ENCODE peak calls at places on chromosome 5, in eight cellular contexts. I is breast epithelium; Q is nephron progenitor cell; K is astrocyte of the spinal cord; A is fibroblast of the aortic adventitia; L is CD4-positive, alpha-beta T cell; O is epithelial cell of proximal tubule; V is GM20000. E is an unnamed sample.

GRCh38 chr5:29296548-29296947 is 1896.9 kb upstream of the CDH6 start:
- DNase-seq in I (no peak), Q (no peak), K (no peak), A (no peak), L (no peak), O (no peak), V (no peak), E (no peak)

GRCh38 chr5:39206630-39207319 is 12.6 kb downstream of the FYB1 start:
- DNase-seq in I (no peak), Q (no peak), K (no peak), A (no peak), L (no peak), O (no peak), V (no peak), E (no peak)

GRCh38 chr5:116454417-116454927 is 120.2 kb downstream of the SEMA6A start:
- DNase-seq in I (no peak), Q (no peak), K (peak), A (peak), L (no peak), O (no peak), V (peak), E (no peak)

GRCh38 chr5:131647078-131647769 is 12.2 kb upstream of the RAPGEF6 start:
- DNase-seq in I (no peak), Q (no peak), K (no peak), A (no peak), L (no peak), O (no peak), V (peak), E (no peak)

GRCh38 chr5:134003957-134004625 is 684 bp downstream of the VDAC1 start:
- DNase-seq in I (peak), Q (peak), K (peak), A (peak), L (peak), O (no peak), V (peak), E (peak)

GRCh38 chr5:120096413-120096812 is 367.7 kb upstream of the PRR16 start:
- DNase-seq in I (no peak), Q (no peak), K (peak), A (peak), L (no peak), O (peak), V (no peak), E (no peak)

GRCh38 chr5:6439588-6440550 is 8.8 kb upstream of the UBE2QL1 start:
- DNase-seq in I (no peak), Q (no peak), K (no peak), A (no peak), L (no peak), O (no peak), V (no peak), E (no peak)

GRCh38 chr5:73678322-73678740 is 52.3 kb downstream of the ARHGEF28 start:
- DNase-seq in I (no peak), Q (no peak), K (no peak), A (no peak), L (no peak), O (no peak), V (no peak), E (no peak)

GRCh38 chr5:153991168-153991567 is 47.5 kb downstream of the FAM114A2 start:
- DNase-seq in I (no peak), Q (no peak), K (no peak), A (no peak), L (no peak), O (no peak), V (no peak), E (no peak)

GRCh38 chr5:91474201-91474600 is 91.1 kb upstream of the ARRDC3 start:
- DNase-seq in I (no peak), Q (no peak), K (peak), A (no peak), L (no peak), O (no peak), V (no peak), E (no peak)

GRCh38 chr5:16842916-16843315 is 93.2 kb downstream of the MYO10 start:
- DNase-seq in I (no peak), Q (no peak), K (no peak), A (peak), L (no peak), O (no peak), V (no peak), E (no peak)

GRCh38 chr5:9447691-9448090 is 98.2 kb downstream of the SEMA5A start:
- DNase-seq in I (no peak), Q (no peak), K (no peak), A (no peak), L (no peak), O (no peak), V (no peak), E (no peak)

GRCh38 chr5:40733439-40733838 is 22.3 kb downstream of the TTC33 start:
- DNase-seq in I (no peak), Q (no peak), K (no peak), A (no peak), L (no peak), O (no peak), V (no peak), E (no peak)

GRCh38 chr5:65364907-65365306 is 116.8 kb downstream of the ADAMTS6 start:
- DNase-seq in I (no peak), Q (no peak), K (no peak), A (peak), L (no peak), O (no peak), V (no peak), E (no peak)

GRCh38 chr5:32027717-32028321 is 146.3 kb downstream of the GOLPH3 start:
- DNase-seq in I (peak), Q (no peak), K (peak), A (peak), L (no peak), O (peak), V (no peak), E (no peak)
- TF ChIP-seq CTCF in I (no peak), Q (no peak), K (no peak), A (no peak), L (no peak), O (no peak), V (no peak), E (no peak)

GRCh38 chr5:55191165-55191564 is 18.2 kb upstream of the CDC20B start:
- DNase-seq in I (no peak), Q (no peak), K (no peak), A (no peak), L (no peak), O (no peak), V (no peak), E (no peak)

GRCh38 chr5:55188656-55189380 is 15.8 kb upstream of the CDC20B start:
- DNase-seq in I (no peak), Q (no peak), K (no peak), A (no peak), L (no peak), O (no peak), V (no peak), E (no peak)

GRCh38 chr5:55187370-55187769 is 14.4 kb upstream of the CDC20B start:
- DNase-seq in I (no peak), Q (no peak), K (no peak), A (no peak), L (no peak), O (no peak), V (no peak), E (no peak)
- TF ChIP-seq CTCF in I (no peak), Q (no peak), K (peak), A (peak), L (no peak), O (peak), V (no peak), E (no peak)

GRCh38 chr5:51468196-51468595 is 84.9 kb downstream of the ISL1 start:
- DNase-seq in I (no peak), Q (no peak), K (no peak), A (peak), L (no peak), O (no peak), V (no peak), E (no peak)
- TF ChIP-seq CTCF in I (no peak), Q (no peak), K (no peak), A (no peak), L (no peak), O (peak), V (no peak), E (no peak)

GRCh38 chr5:113201715-113202114 is 225.1 kb downstream of the DCP2 start:
- DNase-seq in I (no peak), Q (no peak), K (no peak), A (no peak), L (no peak), O (no peak), V (no peak), E (no peak)

GRCh38 chr5:113205323-113205722 is 228.7 kb downstream of the DCP2 start:
- DNase-seq in I (no peak), Q (no peak), K (no peak), A (no peak), L (no peak), O (no peak), V (no peak), E (no peak)

GRCh38 chr5:113204525-113205161 is 228.0 kb downstream of the DCP2 start:
- DNase-seq in I (peak), Q (no peak), K (peak), A (peak), L (no peak), O (no peak), V (no peak), E (peak)

GRCh38 chr5:113202904-113203716 is 226.5 kb downstream of the DCP2 start:
- DNase-seq in I (peak), Q (peak), K (peak), A (no peak), L (no peak), O (no peak), V (no peak), E (no peak)

DNA sequence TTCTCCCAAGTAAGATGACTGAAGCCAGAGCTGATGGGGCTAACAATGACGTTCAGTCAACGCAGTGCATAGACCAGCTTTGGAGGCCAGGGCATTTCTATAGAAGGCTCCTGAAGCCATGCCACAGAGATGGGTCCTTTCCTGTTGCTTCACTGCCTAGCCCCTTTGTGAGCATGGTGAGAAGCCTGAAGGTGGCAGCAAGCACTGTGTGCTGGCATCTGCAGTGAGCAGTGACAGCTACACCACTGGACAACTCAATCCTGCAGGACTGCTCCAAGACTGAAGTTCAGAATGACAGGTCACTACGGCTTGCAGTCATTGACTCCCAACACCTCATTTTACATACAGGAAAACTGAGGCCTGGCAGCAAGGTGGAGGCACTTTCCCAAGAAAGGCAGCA is 229.0 kb downstream of the TSSK1B start:
- DNase-seq in I (no peak), Q (no peak), K (no peak), A (no peak), L (no peak), O (no peak), V (no peak), E (no peak)
- TF ChIP-seq CTCF in I (no peak), Q (no peak), K (no peak), A (no peak), L (no peak), O (peak), V (no peak), E (no peak)

DNA sequence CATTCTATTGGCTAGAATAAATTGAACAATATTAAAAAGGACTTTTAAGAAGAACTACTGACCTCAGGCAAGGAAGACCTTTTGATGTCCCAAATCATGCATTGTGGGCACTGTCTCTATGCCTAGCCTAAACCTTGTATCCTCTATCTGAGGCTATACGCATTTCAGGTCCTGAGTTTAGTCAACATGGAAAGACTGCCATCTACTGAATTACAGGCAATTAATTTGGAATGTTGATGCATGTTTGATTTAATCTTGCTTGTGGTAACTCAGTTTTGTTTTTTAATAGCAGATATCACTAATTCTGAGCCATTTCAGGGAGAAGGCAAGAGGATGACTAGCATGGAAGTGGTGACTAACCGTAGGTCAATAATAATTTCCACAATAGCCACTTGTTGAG is 585.2 kb upstream of the CCNG1 start:
- DNase-seq in I (no peak), Q (no peak), K (no peak), A (no peak), L (no peak), O (no peak), V (no peak), E (no peak)
- TF ChIP-seq CTCF in I (no peak), Q (no peak), K (no peak), A (no peak), L (no peak), O (peak), V (no peak), E (no peak)

DNA sequence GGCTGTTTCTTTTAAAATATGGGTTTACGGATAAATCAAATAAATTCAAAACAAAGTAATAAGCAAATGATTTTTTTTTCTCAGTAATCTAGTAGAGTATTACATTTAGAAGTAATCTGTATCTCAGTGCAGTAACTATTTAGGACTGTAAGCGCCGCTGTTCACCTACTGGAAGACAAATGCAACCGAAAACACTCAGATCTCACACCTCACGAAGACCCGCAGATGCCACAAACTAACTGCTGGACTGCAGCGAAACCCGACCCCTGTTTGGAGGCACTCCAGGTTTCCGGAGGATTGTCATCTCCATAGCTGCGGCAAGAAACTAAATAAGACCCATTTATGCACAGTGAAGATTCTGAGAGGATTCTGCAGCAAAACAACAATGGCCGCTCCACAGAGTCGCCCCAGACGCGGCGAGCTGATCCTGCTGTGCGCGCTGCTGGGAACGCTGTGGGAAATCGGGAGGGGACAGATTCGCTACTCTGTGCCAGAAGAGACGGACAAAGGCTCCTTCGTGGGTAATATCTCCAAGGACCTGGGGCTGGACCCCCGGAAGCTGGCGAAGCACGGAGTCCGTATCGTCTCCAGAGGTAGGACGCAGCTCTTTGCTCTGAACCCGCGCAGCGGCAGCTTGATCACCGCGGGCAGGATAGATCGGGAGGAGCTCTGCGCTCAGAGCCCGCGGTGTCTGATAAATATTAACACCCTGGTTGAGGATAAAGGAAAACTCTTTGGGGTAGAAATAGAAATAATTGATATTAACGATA is at the start of gene PCDHGA8:
- DNase-seq in I (no peak), Q (no peak), K (no peak), A (peak), L (no peak), O (no peak), V (no peak), E (no peak)
- TF ChIP-seq CTCF in I (no peak), Q (no peak), K (peak), A (peak), L (no peak), O (peak), V (no peak), E (no peak)

GRCh38 chr5:124022966-124023365 is 511.0 kb downstream of the CSNK1G3 start:
- DNase-seq in I (no peak), Q (no peak), K (no peak), A (no peak), L (no peak), O (no peak), V (no peak), E (no peak)

GRCh38 chr5:124025306-124025705 is 513.3 kb downstream of the CSNK1G3 start:
- DNase-seq in I (no peak), Q (no peak), K (no peak), A (no peak), L (no peak), O (no peak), V (no peak), E (no peak)

DNA sequence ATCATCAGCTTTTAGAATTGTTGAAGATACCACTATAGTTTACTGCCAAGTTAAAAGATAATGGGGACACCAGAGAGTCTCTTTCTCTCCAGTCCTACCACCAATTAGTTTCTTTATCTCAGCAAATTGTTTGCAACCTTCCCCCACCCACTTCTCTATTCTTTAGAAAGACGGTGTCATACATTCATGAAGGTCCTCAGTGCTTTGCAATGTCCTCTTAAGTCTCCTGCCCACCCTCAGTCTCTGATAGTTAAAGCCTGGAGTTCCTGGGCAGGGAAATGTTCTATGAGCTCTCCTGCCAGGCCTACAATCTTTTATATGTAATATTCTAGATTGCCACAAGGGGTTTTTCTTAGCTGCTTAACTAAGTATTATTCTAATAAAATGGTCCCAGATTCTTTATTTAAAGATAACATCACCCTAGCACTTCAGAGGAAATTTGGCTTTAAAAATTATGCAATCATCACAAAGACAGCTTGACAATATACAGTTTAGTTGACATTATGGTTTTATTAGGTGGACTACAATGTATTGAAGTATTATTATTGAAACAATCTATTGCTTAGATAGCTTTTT is 509.2 kb downstream of the CSNK1G3 start:
- DNase-seq in I (no peak), Q (no peak), K (no peak), A (no peak), L (no peak), O (no peak), V (no peak), E (no peak)
- TF ChIP-seq CTCF in I (no peak), Q (no peak), K (no peak), A (no peak), L (no peak), O (no peak), V (no peak), E (no peak)

GRCh38 chr5:1052641-1053390 is 44.2 kb downstream of the NKD2 start:
- DNase-seq in I (peak), Q (no peak), K (no peak), A (no peak), L (no peak), O (no peak), V (no peak), E (no peak)
- TF ChIP-seq CTCF in I (peak), Q (no peak), K (no peak), A (no peak), L (no peak), O (no peak), V (no peak), E (no peak)

GRCh38 chr5:103804714-103805113 is 242.1 kb upstream of the NUDT12 start:
- DNase-seq in I (no peak), Q (no peak), K (peak), A (peak), L (no peak), O (no peak), V (no peak), E (no peak)

GRCh38 chr5:103808464-103809106 is 246.0 kb upstream of the NUDT12 start:
- DNase-seq in I (no peak), Q (peak), K (peak), A (peak), L (no peak), O (peak), V (peak), E (no peak)
- TF ChIP-seq CTCF in I (peak), Q (peak), K (peak), A (peak), L (no peak), O (peak), V (peak), E (no peak)

E was measured in omental fat pad.